ENCODE peak calls at places on chromosomes 5 and 9, in seven cellular contexts. N, C, P, M, T, J and W are unnamed samples.

GRCh38 chr5:135488727-135489465 is 36.7 kb upstream of the TIFAB start:
- DNase-seq in N (peak; percentile 98), C (peak; percentile 53), P (no peak), M (no peak), T (peak; percentile 70), J (peak; percentile 25), W (peak; percentile 90)

GRCh38 chr9:84846501-84847323 is 177.2 kb downstream of the NTRK2 start:
- DNase-seq in N (no peak), C (no peak), P (no peak), M (no peak), T (no peak), J (no peak), W (peak; percentile 67)

GRCh38 chr5:132012385-132013005 is 1.0 kb upstream of the ACSL6 start:
- DNase-seq in N (peak; percentile 97), C (no peak), P (peak; percentile 69), M (peak; percentile 68), T (peak; percentile 66), J (peak; percentile 26), W (peak; percentile 54)

GRCh38 chr5:35415305-35415704 is 185.0 kb upstream of the PRLR start:
- DNase-seq in N (no peak), C (no peak), P (no peak), M (no peak), T (no peak), J (no peak), W (no peak)

GRCh38 chr9:78692871-78693270 is 395.9 kb downstream of the PSAT1 start:
- DNase-seq in N (no peak), C (no peak), P (no peak), M (no peak), T (no peak), J (no peak), W (no peak)

GRCh38 chr9:132249123-132249522 is 87.3 kb downstream of the NTNG2 start:
- DNase-seq in N (no peak), C (no peak), P (no peak), M (peak; percentile 83), T (no peak), J (no peak), W (no peak)

GRCh38 chr9:111050819-111051218 is 12.5 kb upstream of the LPAR1 start:
- DNase-seq in N (no peak), C (no peak), P (no peak), M (no peak), T (peak; percentile 45), J (no peak), W (no peak)

GRCh38 chr9:25960235-25960634 is 282.0 kb upstream of the TUSC1 start:
- DNase-seq in N (no peak), C (no peak), P (no peak), M (no peak), T (no peak), J (no peak), W (no peak)

GRCh38 chr9:124209774-124210173 is 48.0 kb upstream of the NEK6 start:
- DNase-seq in N (no peak), C (no peak), P (peak; percentile 1), M (no peak), T (no peak), J (no peak), W (no peak)

DNA sequence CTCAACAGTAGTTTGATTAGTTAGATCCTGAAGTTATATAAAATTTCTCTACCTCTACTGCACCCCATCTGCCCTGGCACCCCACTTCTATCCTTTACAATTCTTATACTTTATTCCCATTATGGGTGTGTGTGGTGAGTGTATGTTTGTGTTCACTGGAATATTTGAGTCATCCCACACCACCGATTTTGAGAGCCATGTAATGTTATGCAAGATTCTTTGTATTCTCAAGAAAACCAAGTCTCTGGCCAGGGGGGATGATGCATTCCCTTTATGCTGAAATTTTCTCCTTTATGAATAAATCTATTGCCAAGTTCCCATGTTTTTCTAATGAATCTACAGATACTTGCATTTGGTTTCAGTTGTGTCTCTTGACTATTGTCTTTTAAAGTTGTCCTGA is 266.8 kb downstream of the ARHGEF28 start:
- DNase-seq in N (peak; percentile 95), C (no peak), P (no peak), M (no peak), T (peak; percentile 98), J (peak; percentile 94), W (peak; percentile 15)
- H3K4me3 ChIP-seq in N (peak overlapping the region; percentile 1), C (no peak overlapping the region), P (no peak overlapping the region), M (no peak overlapping the region), T (no peak overlapping the region), J (no peak overlapping the region), W (no peak overlapping the region)

DNA sequence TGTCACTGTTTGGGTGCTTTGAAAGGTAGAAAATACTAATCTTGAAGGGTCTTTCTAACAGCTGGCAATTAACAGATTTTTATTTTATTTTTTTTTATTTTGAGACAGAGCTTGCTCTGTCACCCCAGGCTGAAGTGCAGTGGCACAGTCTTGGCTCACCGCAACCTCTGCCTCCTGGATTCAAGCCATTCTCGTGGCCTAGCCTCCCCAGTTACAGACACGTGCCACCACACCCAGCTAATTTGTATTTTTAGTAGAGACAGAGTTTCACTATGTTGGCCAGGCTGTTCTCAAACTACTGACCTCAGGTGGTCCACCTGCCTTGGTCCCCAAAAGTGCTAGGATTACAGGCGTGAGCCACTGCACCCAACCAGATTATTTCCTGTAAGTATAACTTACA is 12.8 kb upstream of the APC start:
- DNase-seq in N (no peak), C (no peak), P (no peak), M (no peak), T (no peak), J (no peak), W (no peak)
- H3K4me3 ChIP-seq in N (no peak overlapping the region), C (no peak overlapping the region), P (no peak overlapping the region), M (no peak overlapping the region), T (no peak overlapping the region), J (no peak overlapping the region), W (no peak overlapping the region)

GRCh38 chr9:121289554-121290370 is 21.8 kb downstream of the GSN start:
- DNase-seq in N (peak; percentile 42), C (no peak), P (peak; percentile 19), M (peak; percentile 61), T (no peak), J (no peak), W (no peak)
- H3K4me3 ChIP-seq in N (no peak overlapping the region), C (no peak overlapping the region), P (no peak overlapping the region), M (no peak overlapping the region), T (no peak overlapping the region), J (no peak overlapping the region), W (no peak overlapping the region)

DNA sequence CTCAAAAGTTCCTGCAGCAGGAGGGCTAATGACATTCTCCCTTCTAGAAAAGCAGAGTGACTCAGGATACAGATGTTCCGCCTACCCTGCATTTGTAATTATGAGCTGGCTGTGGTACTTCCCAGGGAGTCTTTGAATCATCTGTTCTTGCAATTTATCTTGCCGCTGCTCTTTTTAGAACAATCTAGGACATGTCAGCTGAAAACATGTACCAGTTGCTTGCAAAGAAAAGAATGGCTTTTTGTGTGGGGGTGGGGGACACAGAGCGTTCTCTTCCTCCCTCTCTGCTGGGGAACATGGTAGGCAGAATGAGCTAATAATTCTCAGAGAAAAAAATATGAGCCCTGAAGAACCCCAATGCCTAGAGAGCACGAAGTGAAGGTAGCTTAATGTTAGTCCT is 51.7 kb upstream of the TUT7 start:
- DNase-seq in N (peak; percentile 73), C (peak; percentile 59), P (no peak), M (no peak), T (peak; percentile 95), J (peak; percentile 85), W (peak; percentile 57)
- H3K4me3 ChIP-seq in N (peak overlapping the region; percentile 23), C (peak overlapping the region; percentile 9), P (peak overlapping the region; percentile 30), M (no peak overlapping the region), T (no peak overlapping the region), J (no peak overlapping the region), W (peak overlapping the region; percentile 10)

GRCh38 chr5:157273131-157273556 is 7.2 kb downstream of the CYFIP2 start:
- DNase-seq in N (no peak), C (no peak), P (no peak), M (no peak), T (no peak), J (no peak), W (no peak)
- H3K4me3 ChIP-seq in N (no peak overlapping the region), C (no peak overlapping the region), P (no peak overlapping the region), M (no peak overlapping the region), T (no peak overlapping the region), J (no peak overlapping the region), W (no peak overlapping the region)